ENCODE peak calls at places on chromosomes 5 and 9, in nine cellular contexts. Q is WERI-Rb-1, C is PC-3, J is upper lobe of right lung, Y is left lung, P is astrocyte of the spinal cord, D is breast epithelium, V is lung, H is heart left ventricle. O is an unnamed sample.
A peak's percentile ranks its signal among the peaks of the same experiment; 100 is the strongest.

GRCh38 chr9:107467416-107467815 is 22.2 kb downstream of the KLF4 start:
- DNase-seq in J (no peak), Q (no peak), C (no peak), P (no peak), V (no peak), H (no peak), D (no peak), Y (no peak), O (no peak)

GRCh38 chr5:57750282-57750681 is 267.7 kb upstream of the ACTBL2 start:
- DNase-seq in H (no peak), J (no peak), P (no peak), D (no peak), Y (peak; percentile 75), C (no peak), Q (no peak), V (no peak), O (no peak)

GRCh38 chr5:10453564-10453963 is 11.9 kb downstream of the ROPN1L start:
- DNase-seq in C (peak; percentile 98), Q (no peak), H (no peak), D (no peak), Y (peak; percentile 82), V (no peak), P (peak; percentile 26), J (no peak), O (peak; percentile 54)

GRCh38 chr9:121949364-121949763 is 143.7 kb downstream of the TTLL11 start:
- DNase-seq in Q (no peak), P (no peak), H (no peak), Y (no peak), V (no peak), J (no peak), D (no peak), C (no peak), O (no peak)

GRCh38 chr9:107149756-107150155 is 133.3 kb upstream of the RAD23B start:
- DNase-seq in V (no peak), C (no peak), P (no peak), Y (no peak), D (no peak), H (no peak), Q (no peak), J (no peak), O (no peak)

GRCh38 chr5:475704-476101 is 32.7 kb downstream of the EXOC3 start:
- DNase-seq in Y (peak; percentile 76), C (no peak), H (peak; percentile 9), Q (no peak), P (no peak), D (no peak), V (no peak), J (no peak), O (no peak)

GRCh38 chr5:66894480-66895240 is 298.5 kb downstream of the MAST4 start:
- DNase-seq in C (peak; percentile 3), D (no peak), V (no peak), H (no peak), J (no peak), P (no peak), Q (no peak), Y (no peak), O (no peak)

GRCh38 chr5:178120661-178121357 is 7.5 kb downstream of the N4BP3 start:
- DNase-seq in V (peak; percentile 83), Q (peak; percentile 87), J (peak; percentile 88), P (peak; percentile 44), D (peak; percentile 90), C (peak; percentile 96), Y (peak; percentile 91), H (peak; percentile 94), O (peak; percentile 92)

GRCh38 chr9:110334871-110335270 is 2.8 kb downstream of the TXNDC8 start:
- DNase-seq in P (no peak), D (no peak), C (no peak), J (no peak), H (no peak), V (no peak), Q (no peak), Y (no peak), O (no peak)

GRCh38 chr5:126031989-126032716 is 391.1 kb upstream of the GRAMD2B start:
- DNase-seq in Q (no peak), C (peak; percentile 25), P (peak; percentile 87), D (no peak), J (no peak), V (no peak), H (peak; percentile 86), Y (no peak), O (peak; percentile 86)

GRCh38 chr5:52856564-52856963 is 68.8 kb downstream of the ITGA1 start:
- DNase-seq in Y (no peak), Q (no peak), V (no peak), J (no peak), P (no peak), C (no peak), D (no peak), H (no peak), O (peak; percentile 60)

GRCh38 chr5:95853490-95853889 is 31.0 kb upstream of the GLRX start:
- DNase-seq in Q (no peak), V (no peak), D (no peak), Y (no peak), P (no peak), C (no peak), H (no peak), J (no peak), O (no peak)

GRCh38 chr5:135100011-135100410 is 66.0 kb upstream of the PITX1 start:
- DNase-seq in P (no peak), D (no peak), C (no peak), J (peak; percentile 20), V (no peak), H (peak; percentile 6), Y (no peak), Q (no peak), O (no peak)

GRCh38 chr5:78649220-78649700 is 688 bp upstream of the LHFPL2 start:
- DNase-seq in P (no peak), Y (no peak), V (no peak), D (no peak), H (no peak), J (no peak), C (peak; percentile 21), Q (no peak), O (no peak)

DNA sequence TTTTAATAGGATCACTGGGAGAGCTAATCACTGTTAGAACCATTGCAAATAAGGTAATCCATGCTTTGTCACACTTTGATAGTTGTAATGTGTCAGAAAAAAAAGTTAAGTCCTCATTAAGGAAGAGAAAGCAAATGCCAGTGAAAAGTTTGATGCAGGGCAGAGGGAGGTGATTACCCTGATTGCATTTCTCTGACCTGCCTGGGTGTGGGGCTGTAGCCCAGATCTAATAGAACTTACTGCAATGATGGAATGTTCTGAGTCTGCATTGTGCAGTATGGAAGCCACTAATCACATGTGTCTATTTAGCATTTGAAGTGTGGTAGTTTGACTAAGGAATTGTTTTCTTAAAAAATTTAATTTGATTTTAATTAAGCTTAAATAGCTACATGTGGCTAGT is 202.7 kb downstream of the ATP10B start:
- DNase-seq in V (no peak), D (no peak), Y (no peak), H (no peak), J (no peak), C (peak; percentile 11), Q (peak; percentile 9), P (no peak), O (no peak)
- TF ChIP-seq CTCF in V (no peak), D (no peak), Y (peak; percentile 23), H (no peak), J (peak; percentile 39), C (peak; percentile 43), Q (peak; percentile 48), P (no peak), O (no peak)

GRCh38 chr9:130010151-130010988 is 32.6 kb downstream of the FNBP1 start:
- DNase-seq in D (no peak), Q (no peak), H (no peak), C (no peak), J (no peak), P (no peak), Y (no peak), V (no peak), O (no peak)
- H3K4me3 ChIP-seq in D (no peak overlapping the region), Q (no peak overlapping the region), H (no peak overlapping the region), C (no peak overlapping the region), J (no peak overlapping the region), P (no peak overlapping the region), Y (no peak overlapping the region), V (no peak overlapping the region), O (no peak overlapping the region)

GRCh38 chr5:141342773-141343172 is 856 bp upstream of the PCDHGA3 start:
- DNase-seq in Y (no peak), P (no peak), D (no peak), V (no peak), H (no peak), J (no peak), C (no peak), Q (no peak), O (no peak)

GRCh38 chr5:141343953-141344463 is 379 bp downstream of the PCDHGA3 start:
- DNase-seq in Q (no peak), H (no peak), P (no peak), V (no peak), D (no peak), C (no peak), J (no peak), Y (no peak), O (no peak)

GRCh38 chr5:141343242-141343952 is at the start of gene PCDHGA3:
- DNase-seq in H (peak; percentile 56), J (no peak), V (no peak), C (no peak), D (no peak), Q (no peak), P (peak; percentile 62), Y (no peak), O (peak; percentile 61)

DNA sequence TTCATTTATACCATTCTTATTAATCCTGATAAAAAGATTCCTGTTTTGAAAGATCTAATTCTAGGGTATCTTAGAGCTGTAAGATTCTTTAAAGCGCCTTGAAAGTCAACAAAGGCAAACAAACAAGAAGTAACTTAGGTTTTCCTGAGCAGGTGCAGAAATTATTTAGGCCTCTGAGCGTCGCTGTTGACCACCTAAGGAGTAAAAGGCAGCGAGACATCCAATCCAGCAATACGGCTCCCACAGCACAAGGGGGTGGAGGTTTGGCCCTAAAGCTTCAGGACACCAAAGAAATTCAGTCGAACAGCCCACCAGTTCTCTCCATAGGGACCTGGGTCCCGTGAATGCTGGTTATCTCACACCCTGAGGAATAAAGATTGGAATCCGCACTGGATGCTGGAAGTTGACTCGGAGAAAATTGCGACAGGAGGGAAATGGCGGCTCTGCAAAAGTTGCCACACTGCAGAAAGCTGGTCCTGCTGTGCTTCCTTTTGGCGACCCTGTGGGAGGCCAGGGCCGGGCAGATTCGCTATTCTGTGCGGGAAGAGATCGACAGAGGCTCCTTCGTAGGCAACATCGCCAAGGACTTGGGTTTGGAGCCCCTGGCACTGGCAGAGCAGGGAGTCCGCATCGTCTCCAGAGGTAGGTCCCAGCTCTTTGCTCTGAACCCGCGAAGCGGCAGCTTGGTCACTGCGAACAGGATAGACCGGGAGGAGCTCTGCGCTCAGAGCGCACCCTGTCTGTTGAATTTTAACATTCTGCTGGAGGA is at the start of gene PCDHGA2:
- DNase-seq in H (peak; percentile 52), J (no peak), P (peak; percentile 67), D (no peak), V (no peak), Q (peak; percentile 25), C (peak; percentile 12), Y (no peak), O (peak; percentile 59)
- TF ChIP-seq CTCF in H (peak; percentile 39), J (peak; percentile 26), P (peak; percentile 56), D (peak; percentile 16), V (no peak), Q (peak; percentile 63), C (peak; percentile 12), Y (no peak), O (peak; percentile 63)

DNA sequence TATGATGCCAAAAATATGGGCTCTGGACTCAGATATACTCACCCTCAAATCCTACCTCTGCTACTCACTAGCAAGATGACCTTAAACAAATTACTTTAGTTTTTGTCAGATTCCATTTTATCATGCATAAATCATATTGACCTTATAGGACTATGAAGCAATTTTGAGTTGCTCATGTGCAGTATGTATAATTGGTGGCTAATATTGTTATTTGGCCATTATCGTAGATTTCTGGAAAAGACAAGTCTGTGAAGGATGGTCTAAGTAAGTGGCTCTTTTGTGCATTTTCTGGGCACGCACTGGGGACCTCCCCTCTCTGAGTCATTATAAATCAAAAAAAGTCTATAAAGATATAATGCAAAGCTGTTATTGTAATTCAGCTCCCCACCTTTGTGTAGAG is 393.0 kb downstream of the FGF10 start:
- DNase-seq in H (no peak), J (no peak), Q (no peak), V (no peak), C (no peak), P (no peak), Y (no peak), D (no peak), O (no peak)
- H3K4me3 ChIP-seq in H (no peak overlapping the region), J (no peak overlapping the region), Q (no peak overlapping the region), V (no peak overlapping the region), C (no peak overlapping the region), P (no peak overlapping the region), Y (no peak overlapping the region), D (no peak overlapping the region), O (no peak overlapping the region)

O was measured in choroid plexus epithelial cell.